ENCODE peak calls at places on chromosomes 5 and 9, in eight cellular contexts. X is AG08395, S is substantia nigra, I is HS-5, R is EH, G is Peyer's patch, Z is fibroblast of the aortic adventitia, U is iris pigment epithelial cell. O is an unnamed sample.

GRCh38 chr5:37776826-37777225 is 63.0 kb downstream of the GDNF start:
- DNase-seq in G (no peak), X (peak), I (peak), Z (peak), S (no peak), U (peak), R (peak), O (no peak)

GRCh38 chr9:85600675-85601263 is 141.0 kb downstream of the AGTPBP1 start:
- DNase-seq in G (no peak), R (peak), I (no peak), Z (no peak), X (no peak), U (no peak), S (no peak), O (no peak)

GRCh38 chr5:144189800-144190429 is 19.2 kb downstream of the KCTD16 start:
- DNase-seq in R (peak), S (no peak), I (peak), G (peak), U (peak), X (no peak), Z (peak), O (peak)

GRCh38 chr9:135950135-135950682 is 11.0 kb downstream of the UBAC1 start:
- DNase-seq in U (no peak), R (no peak), Z (no peak), X (no peak), I (no peak), S (no peak), G (no peak), O (no peak)

GRCh38 chr5:163846512-163846911 is 341.1 kb downstream of the MAT2B start:
- DNase-seq in S (no peak), R (peak), G (no peak), U (peak), I (peak), X (no peak), Z (peak), O (no peak)

GRCh38 chr5:30804739-30805313 is 388.7 kb upstream of the CDH6 start:
- DNase-seq in G (no peak), S (no peak), U (peak), I (no peak), R (no peak), X (no peak), Z (peak), O (no peak)

GRCh38 chr9:128724744-128725211 is 851 bp upstream of the ZDHHC12 start:
- DNase-seq in G (peak), X (peak), I (no peak), U (peak), Z (peak), S (no peak), R (peak), O (peak)

GRCh38 chr9:101711330-101711941 is 27.0 kb downstream of the GRIN3A start:
- DNase-seq in S (no peak), Z (no peak), R (peak), U (peak), I (no peak), X (peak), G (no peak), O (no peak)

GRCh38 chr5:170173227-170173626 is 59.6 kb upstream of the C5orf58 start:
- DNase-seq in R (peak), X (peak), G (no peak), Z (peak), U (peak), S (no peak), I (no peak), O (no peak)

GRCh38 chr5:108263338-108263737 is 118.6 kb downstream of the FBXL17 start:
- DNase-seq in Z (no peak), R (no peak), U (no peak), X (no peak), S (no peak), I (no peak), G (no peak), O (no peak)

GRCh38 chr5:119275873-119276214 is 80.0 kb upstream of the TNFAIP8 start:
- DNase-seq in I (no peak), U (no peak), Z (no peak), S (no peak), R (no peak), X (no peak), G (peak), O (peak)

GRCh38 chr9:108759399-108759798 is 96.4 kb downstream of the ACTL7B start:
- DNase-seq in I (no peak), S (no peak), Z (no peak), X (no peak), R (no peak), G (no peak), U (no peak), O (no peak)

GRCh38 chr9:29233193-29233592 is 1659.9 kb upstream of the C9orf72 start:
- DNase-seq in X (no peak), I (no peak), G (no peak), R (no peak), Z (no peak), U (no peak), S (no peak), O (no peak)

GRCh38 chr9:116641292-116642059 is 45.6 kb upstream of the TRIM32 start:
- DNase-seq in I (no peak), Z (peak), S (no peak), X (no peak), G (no peak), U (peak), R (no peak), O (no peak)

GRCh38 chr9:73137286-73137899 is 14.3 kb upstream of the ANXA1 start:
- DNase-seq in S (no peak), X (no peak), U (peak), Z (peak), R (no peak), G (no peak), I (no peak), O (no peak)

GRCh38 chr5:67181648-67182218 is 14.9 kb downstream of the CD180 start:
- DNase-seq in U (no peak), G (no peak), I (no peak), R (no peak), Z (no peak), X (no peak), S (no peak), O (no peak)

GRCh38 chr9:123111427-123111826 is 78.0 kb downstream of the GPR21 start:
- DNase-seq in Z (no peak), X (no peak), R (no peak), I (no peak), U (no peak), S (no peak), G (no peak), O (no peak)